ENCODE peak calls at places on chromosomes 4 and X, in six cellular contexts. Y, A, W, K, E and Z are unnamed samples.

GRCh38 chr4:42341518-42342026 is 55.7 kb upstream of the SHISA3 start:
- DNase-seq in Y (peak), A (no peak), W (no peak), K (no peak), E (no peak), Z (no peak)

GRCh38 chr4:119666653-119667091 is 38.1 kb upstream of the PDE5A start:
- DNase-seq in Y (peak), A (no peak), W (no peak), K (no peak), E (no peak), Z (no peak)

GRCh38 chr4:78032446-78032845 is 24.7 kb upstream of the FRAS1 start:
- DNase-seq in Y (no peak), A (no peak), W (peak), K (no peak), E (no peak), Z (no peak)

GRCh38 chr4:153705743-153706468 is 21.8 kb downstream of the TLR2 start:
- DNase-seq in Y (no peak), A (no peak), W (no peak), K (no peak), E (no peak), Z (no peak)

GRCh38 chrX:30275498-30275897 is 28.6 kb downstream of the MAGEB1 start:
- DNase-seq in Y (peak), A (no peak), W (peak), K (no peak), E (peak), Z (no peak)

GRCh38 chr4:87497141-87497540 is 32.0 kb downstream of the SPARCL1 start:
- DNase-seq in Y (no peak), A (no peak), W (peak), K (no peak), E (no peak), Z (peak)

GRCh38 chrX:65463550-65463949 is 71.0 kb downstream of the LAS1L start:
- DNase-seq in Y (peak), A (no peak), W (no peak), K (no peak), E (peak), Z (no peak)

GRCh38 chrX:19085975-19086772 is 36.1 kb downstream of the ADGRG2 start:
- DNase-seq in Y (peak), A (no peak), W (no peak), K (no peak), E (no peak), Z (no peak)

GRCh38 chr4:128876194-128876593 is 66.7 kb downstream of the JADE1 start:
- DNase-seq in Y (no peak), A (no peak), W (no peak), K (no peak), E (no peak), Z (no peak)

GRCh38 chr4:184234155-184234554 is 16.5 kb upstream of the ENPP6 start:
- DNase-seq in Y (no peak), A (no peak), W (no peak), K (no peak), E (no peak), Z (no peak)

GRCh38 chrX:17098516-17099247 is 152.2 kb downstream of the REPS2 start:
- DNase-seq in Y (no peak), A (no peak), W (no peak), K (no peak), E (no peak), Z (no peak)

GRCh38 chr4:85030156-85030555 is 63.7 kb upstream of the WDFY3 start:
- DNase-seq in Y (no peak), A (no peak), W (no peak), K (no peak), E (no peak), Z (no peak)

GRCh38 chrX:20506739-20507138 is 240.0 kb upstream of the RPS6KA3 start:
- DNase-seq in Y (no peak), A (no peak), W (no peak), K (no peak), E (no peak), Z (no peak)

GRCh38 chrX:131792789-131793462 is 230.2 kb upstream of the STK26 start:
- DNase-seq in Y (peak), A (no peak), W (peak), K (no peak), E (peak), Z (no peak)

GRCh38 chr4:15234585-15235126 is 193.2 kb upstream of the C1QTNF7 start:
- DNase-seq in Y (peak), A (no peak), W (peak), K (no peak), E (peak), Z (no peak)

GRCh38 chr4:13918110-13918509 is 290.6 kb upstream of the BOD1L1 start:
- DNase-seq in Y (peak), A (no peak), W (peak), K (no peak), E (peak), Z (no peak)

GRCh38 chrX:23235051-23235450 is 99.6 kb upstream of the PTCHD1 start:
- DNase-seq in Y (no peak), A (no peak), W (no peak), K (no peak), E (no peak), Z (no peak)

GRCh38 chr4:81913427-81913878 is 441.7 kb upstream of the RASGEF1B start:
- DNase-seq in Y (peak), A (no peak), W (peak), K (no peak), E (peak), Z (peak)

GRCh38 chrX:31279359-31279758 is 207.5 kb upstream of the FTHL17 start:
- DNase-seq in Y (peak), A (no peak), W (peak), K (no peak), E (no peak), Z (no peak)
- TF ChIP-seq CTCF in Y (peak), A (peak), W (peak), K (no peak), E (peak), Z (no peak)

GRCh38 chr4:17577660-17578481 is 873 bp downstream of the LAP3 start:
- DNase-seq in Y (peak), A (peak), W (peak), K (peak), E (peak), Z (peak)
- TF ChIP-seq CTCF in Y (no peak), A (peak), W (no peak), K (no peak), E (no peak), Z (no peak)

GRCh38 chrX:153379508-153379907 is 21.6 kb downstream of the PNMA6E start:
- DNase-seq in Y (no peak), A (no peak), W (no peak), K (no peak), E (no peak), Z (no peak)

GRCh38 chrX:153380691-153381090 is 20.5 kb downstream of the PNMA6E start:
- DNase-seq in Y (no peak), A (no peak), W (no peak), K (no peak), E (no peak), Z (no peak)

GRCh38 chrX:153379971-153380581 is 21.1 kb downstream of the PNMA6E start:
- DNase-seq in Y (no peak), A (no peak), W (no peak), K (no peak), E (no peak), Z (no peak)

GRCh38 chrX:153382563-153383482 is 18.3 kb downstream of the PNMA6E start:
- DNase-seq in Y (no peak), A (no peak), W (no peak), K (no peak), E (no peak), Z (no peak)

GRCh38 chrX:153381684-153382532 is 19.2 kb downstream of the PNMA6E start:
- DNase-seq in Y (peak), A (peak), W (peak), K (no peak), E (peak), Z (peak)
- TF ChIP-seq CTCF in Y (peak), A (peak), W (no peak), K (no peak), E (peak), Z (no peak)

GRCh38 chrX:69618803-69619202 is 2.9 kb downstream of the EDA start:
- DNase-seq in Y (peak), A (no peak), W (peak), K (no peak), E (peak), Z (peak)
- TF ChIP-seq CTCF in Y (peak), A (peak), W (peak), K (peak), E (peak), Z (no peak)

GRCh38 chr4:141133146-141134006 is at the start of gene RNF150:
- DNase-seq in Y (peak), A (peak), W (peak), K (peak), E (peak), Z (peak)

GRCh38 chr4:141131738-141132688 is 1.3 kb downstream of the RNF150 start:
- DNase-seq in Y (peak), A (no peak), W (no peak), K (peak), E (no peak), Z (no peak)

GRCh38 chr4:141132689-141133145 is 552 bp downstream of the RNF150 start:
- DNase-seq in Y (peak), A (no peak), W (no peak), K (no peak), E (peak), Z (no peak)

GRCh38 chr4:141134586-141134985 is 1.3 kb upstream of the RNF150 start:
- DNase-seq in Y (no peak), A (no peak), W (no peak), K (no peak), E (no peak), Z (no peak)

DNA sequence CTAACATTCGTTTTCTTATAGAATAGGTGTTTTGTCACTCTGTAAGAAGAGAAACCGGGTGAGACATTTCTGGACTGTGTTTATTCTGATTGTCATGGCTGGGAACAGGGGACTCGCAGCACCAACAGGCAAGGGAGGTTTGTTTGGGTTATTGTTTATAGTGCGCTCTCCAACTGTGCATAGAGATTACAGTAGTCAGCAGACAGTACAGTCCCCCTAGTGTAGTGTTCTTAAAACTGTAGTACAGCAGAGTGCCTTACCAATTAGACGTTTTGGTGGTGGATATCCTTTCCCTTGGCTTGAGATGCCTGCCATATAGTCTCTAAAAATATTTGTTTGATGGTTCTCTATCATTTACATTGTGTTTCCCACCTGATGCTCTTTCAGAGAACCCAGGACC is 782 bp upstream of the RNF150 start:
- DNase-seq in Y (no peak), A (no peak), W (no peak), K (no peak), E (peak), Z (no peak)
- TF ChIP-seq CTCF in Y (no peak), A (no peak), W (no peak), K (no peak), E (peak), Z (no peak)